ENCODE peak calls at places on chromosomes 11 and 22, in four cellular contexts. E is body of pancreas, D is uterus, G is right lobe of liver. X is an unnamed sample.

GRCh38 chr22:37283393-37283937 is 1.2 kb downstream of the CYTH4 start:
- DNase-seq in E (no peak), D (no peak), G (no peak), X (no peak)

GRCh38 chr11:87743002-87743401 is 432.2 kb downstream of the RAB38 start:
- DNase-seq in E (no peak), D (no peak), G (no peak), X (no peak)

GRCh38 chr11:25068451-25068850 is 571.6 kb downstream of the LUZP2 start:
- DNase-seq in E (no peak), D (no peak), G (no peak), X (no peak)

GRCh38 chr11:1942541-1943260 is 4.4 kb upstream of the MRPL23 start:
- DNase-seq in E (no peak), D (peak; percentile 9), G (peak; percentile 32), X (peak; percentile 11)

GRCh38 chr11:14132312-14132711 is 169.8 kb downstream of the SPON1 start:
- DNase-seq in E (no peak), D (no peak), G (no peak), X (no peak)

GRCh38 chr11:130555251-130555841 is 106.9 kb downstream of the ADAMTS15 start:
- DNase-seq in E (peak; percentile 71), D (no peak), G (no peak), X (no peak)

GRCh38 chr22:32883131-32883530 is 81.6 kb downstream of the TIMP3 start:
- DNase-seq in E (no peak), D (no peak), G (no peak), X (no peak)

GRCh38 chr22:47617186-47617585 is 854.7 kb downstream of the TBC1D22A start:
- DNase-seq in E (no peak), D (no peak), G (no peak), X (no peak)

GRCh38 chr11:93288079-93288478 is 42.5 kb upstream of the DEUP1 start:
- DNase-seq in E (no peak), D (no peak), G (no peak), X (no peak)

GRCh38 chr11:62506413-62506940 is 40.1 kb downstream of the AHNAK start:
- DNase-seq in E (no peak), D (no peak), G (no peak), X (no peak)

GRCh38 chr22:36781656-36782627 is 6.0 kb upstream of the IFT27 start:
- DNase-seq in E (peak; percentile 77), D (peak; percentile 77), G (peak; percentile 75), X (peak; percentile 92)

GRCh38 chr11:65961267-65962135 is at the start of gene SART1:
- DNase-seq in E (peak; percentile 97), D (peak; percentile 98), G (peak; percentile 98), X (peak; percentile 95)
- TF ChIP-seq POLR2A in E (peak; percentile 75), D (peak; percentile 71), G (peak; percentile 72), X (peak; percentile 68)

GRCh38 chr11:7858001-7858400 is 61.3 kb upstream of the OR5P2 start:
- DNase-seq in E (no peak), D (no peak), G (no peak), X (no peak)
- H3K27ac ChIP-seq in E (no peak overlapping the region), D (no peak overlapping the region), G (no peak overlapping the region), X (no peak overlapping the region)

GRCh38 chr22:49437956-49438355 is 389.7 kb downstream of the BRD1 start:
- DNase-seq in E (no peak), D (no peak), G (peak; percentile 38), X (no peak)

GRCh38 chr22:49437356-49437755 is 390.3 kb downstream of the BRD1 start:
- DNase-seq in E (no peak), D (no peak), G (peak; percentile 16), X (no peak)

GRCh38 chr22:49433717-49434611 is 393.7 kb downstream of the BRD1 start:
- DNase-seq in E (no peak), D (no peak), G (peak; percentile 22), X (no peak)

GRCh38 chr22:49436056-49436455 is 391.6 kb downstream of the BRD1 start:
- DNase-seq in E (no peak), D (no peak), G (peak; percentile 14), X (no peak)

GRCh38 chr22:49435596-49435995 is 392.1 kb downstream of the BRD1 start:
- DNase-seq in E (no peak), D (no peak), G (no peak), X (no peak)
- H3K27me3 ChIP-seq in E (no peaks in the 10 kb centered on the region), D (no peaks in the 10 kb centered on the region), G (no peaks in the 10 kb centered on the region), X (peaks cover 2% of the 10 kb centered on the region)

GRCh38 chr11:68276864-68277263 is 5.1 kb upstream of the C11orf24 start:
- DNase-seq in E (no peak), D (no peak), G (no peak), X (no peak)
- TF ChIP-seq POLR2A in E (no peak), D (no peak), G (no peak), X (no peak)

GRCh38 chr11:46755962-46756361 is 36.9 kb downstream of the F2 start:
- DNase-seq in E (no peak), D (no peak), G (no peak), X (no peak)
- H3K27ac ChIP-seq in E (no peak overlapping the region), D (no peak overlapping the region), G (no peak overlapping the region), X (no peak overlapping the region)